ENCODE peak calls at places on chromosomes 3 and 15, in eight cellular contexts. N is stomach, W is tibial nerve, H is GM12891, A is heart left ventricle, F is NB4, O is K562, X is endothelial cell of umbilical vein. I is an unnamed sample.

GRCh38 chr15:50219820-50220219 is 37.8 kb downstream of the SLC27A2 start:
- DNase-seq in N (no peak), W (no peak), H (no peak), A (no peak), F (no peak), O (no peak), X (no peak), I (no peak)

GRCh38 chr15:39582286-39582976 is 1.6 kb downstream of the THBS1 start:
- DNase-seq in N (no peak), W (no peak), H (no peak), A (no peak), F (no peak), O (no peak), X (peak), I (peak)

GRCh38 chr15:57861039-57861638 is 154.6 kb downstream of the POLR2M start:
- DNase-seq in N (no peak), W (no peak), H (peak), A (peak), F (peak), O (peak), X (peak), I (peak)

GRCh38 chr3:177446160-177446559 is 248.9 kb upstream of the TBL1XR1 start:
- DNase-seq in N (no peak), W (no peak), H (no peak), A (no peak), F (no peak), O (no peak), X (peak), I (no peak)

GRCh38 chr3:96083610-96084009 is 730.8 kb upstream of the EPHA6 start:
- DNase-seq in N (no peak), W (no peak), H (no peak), A (no peak), F (no peak), O (no peak), X (no peak), I (no peak)

GRCh38 chr15:43048935-43049334 is 56.9 kb downstream of the UBR1 start:
- DNase-seq in N (no peak), W (no peak), H (no peak), A (no peak), F (no peak), O (no peak), X (peak), I (no peak)

GRCh38 chr15:69806287-69806915 is 291.3 kb downstream of the TLE3 start:
- DNase-seq in N (no peak), W (no peak), H (no peak), A (no peak), F (peak), O (no peak), X (no peak), I (no peak)

GRCh38 chr3:134373278-134373941 is 837 bp downstream of the AMOTL2 start:
- DNase-seq in N (peak), W (peak), H (no peak), A (peak), F (no peak), O (no peak), X (peak), I (peak)

GRCh38 chr15:37361621-37362020 is 261.3 kb upstream of the MEIS2 start:
- DNase-seq in N (no peak), W (no peak), H (no peak), A (no peak), F (no peak), O (no peak), X (no peak), I (no peak)

GRCh38 chr3:181316481-181316880 is 326.9 kb upstream of the DNAJC19 start:
- DNase-seq in N (no peak), W (no peak), H (no peak), A (no peak), F (peak), O (peak), X (peak), I (no peak)

GRCh38 chr3:133230191-133230590 is 169.7 kb upstream of the BFSP2 start:
- DNase-seq in N (no peak), W (no peak), H (no peak), A (no peak), F (no peak), O (no peak), X (no peak), I (no peak)

GRCh38 chr3:45024601-45025262 is 1.4 kb upstream of the CLEC3B start:
- DNase-seq in N (no peak), W (no peak), H (no peak), A (peak), F (no peak), O (no peak), X (peak), I (no peak)

GRCh38 chr15:89814112-89814742 is 425 bp downstream of the ANPEP start:
- DNase-seq in N (peak), W (no peak), H (no peak), A (no peak), F (peak), O (no peak), X (no peak), I (no peak)

GRCh38 chr3:114274929-114275328 is 18.9 kb upstream of the TIGIT start:
- DNase-seq in N (no peak), W (no peak), H (no peak), A (no peak), F (peak), O (peak), X (no peak), I (no peak)

GRCh38 chr3:10635446-10636076 is 130.2 kb upstream of the ATP2B2 start:
- DNase-seq in N (no peak), W (no peak), H (no peak), A (no peak), F (no peak), O (no peak), X (no peak), I (no peak)

GRCh38 chr3:128144512-128144911 is 8.8 kb upstream of the EEFSEC start:
- DNase-seq in N (no peak), W (no peak), H (no peak), A (no peak), F (no peak), O (no peak), X (no peak), I (no peak)

GRCh38 chr15:62845239-62846126 is 197.1 kb upstream of the TPM1 start:
- DNase-seq in N (no peak), W (no peak), H (no peak), A (no peak), F (no peak), O (no peak), X (no peak), I (no peak)

GRCh38 chr3:23455084-23455483 is 252.0 kb downstream of the UBE2E2 start:
- DNase-seq in N (no peak), W (peak), H (no peak), A (no peak), F (peak), O (no peak), X (no peak), I (no peak)

GRCh38 chr3:43190682-43191081 is 84.8 kb upstream of the POMGNT2 start:
- DNase-seq in N (no peak), W (no peak), H (no peak), A (no peak), F (no peak), O (no peak), X (peak), I (no peak)

GRCh38 chr15:38687340-38687739 is 122.7 kb upstream of the RASGRP1 start:
- DNase-seq in N (no peak), W (no peak), H (no peak), A (no peak), F (no peak), O (no peak), X (no peak), I (no peak)

GRCh38 chr15:49178477-49178876 is 8.4 kb downstream of the GALK2 start:
- DNase-seq in N (no peak), W (no peak), H (no peak), A (no peak), F (no peak), O (peak), X (no peak), I (no peak)

GRCh38 chr3:139121513-139122220 is 77.0 kb upstream of the PRR23C start:
- DNase-seq in N (no peak), W (peak), H (no peak), A (no peak), F (peak), O (peak), X (no peak), I (no peak)

GRCh38 chr15:100725121-100726069 is 123.0 kb downstream of the ASB7 start:
- DNase-seq in N (no peak), W (peak), H (no peak), A (no peak), F (no peak), O (no peak), X (no peak), I (no peak)

GRCh38 chr15:98743177-98743576 is 94.8 kb downstream of the IGF1R start:
- DNase-seq in N (no peak), W (no peak), H (no peak), A (no peak), F (no peak), O (no peak), X (no peak), I (no peak)

GRCh38 chr3:141681390-141681780 is 56.7 kb upstream of the RNF7 start:
- DNase-seq in N (no peak), W (no peak), H (no peak), A (no peak), F (no peak), O (no peak), X (no peak), I (no peak)

GRCh38 chr15:93658026-93658790 is 569.2 kb upstream of the RGMA start:
- DNase-seq in N (no peak), W (no peak), H (no peak), A (no peak), F (no peak), O (no peak), X (no peak), I (no peak)

GRCh38 chr3:171970301-171970788 is 69.0 kb upstream of the FNDC3B start:
- DNase-seq in N (no peak), W (no peak), H (no peak), A (no peak), F (peak), O (peak), X (no peak), I (no peak)

GRCh38 chr15:34161329-34161953 is 48.5 kb downstream of the KATNBL1 start:
- DNase-seq in N (no peak), W (no peak), H (no peak), A (no peak), F (peak), O (no peak), X (no peak), I (no peak)

GRCh38 chr3:136621628-136622027 is 130.6 kb downstream of the STAG1 start:
- DNase-seq in N (no peak), W (no peak), H (no peak), A (no peak), F (peak), O (no peak), X (no peak), I (no peak)

GRCh38 chr3:23806322-23807160 is 786 bp downstream of the UBE2E1 start:
- DNase-seq in N (no peak), W (peak), H (no peak), A (peak), F (peak), O (peak), X (peak), I (peak)

GRCh38 chr15:36883705-36884355 is 216.5 kb downstream of the MEIS2 start:
- DNase-seq in N (peak), W (peak), H (peak), A (peak), F (peak), O (peak), X (peak), I (peak)

GRCh38 chr3:77079988-77080585 is 40.2 kb downstream of the ROBO2 start:
- DNase-seq in N (no peak), W (no peak), H (no peak), A (no peak), F (no peak), O (no peak), X (no peak), I (no peak)

GRCh38 chr15:68795298-68795848 is 25.3 kb downstream of the ANP32A start:
- DNase-seq in N (peak), W (peak), H (peak), A (peak), F (no peak), O (no peak), X (peak), I (peak)
- TF ChIP-seq POLR2A in N (no peak), W (no peak), H (peak), A (peak), F (no peak), O (no peak), X (no peak), I (peak)

GRCh38 chr15:41492597-41493204 is 973 bp upstream of the ITPKA start:
- DNase-seq in N (no peak), W (no peak), H (no peak), A (no peak), F (no peak), O (peak), X (no peak), I (no peak)

GRCh38 chr15:41493902-41494189 is 172 bp downstream of the ITPKA start:
- DNase-seq in N (no peak), W (no peak), H (no peak), A (no peak), F (no peak), O (no peak), X (no peak), I (no peak)

GRCh38 chr15:41494190-41494921 is 682 bp downstream of the ITPKA start:
- DNase-seq in N (peak), W (no peak), H (peak), A (no peak), F (peak), O (peak), X (no peak), I (peak)

GRCh38 chr15:41491889-41492288 is 1.8 kb upstream of the ITPKA start:
- DNase-seq in N (no peak), W (no peak), H (no peak), A (no peak), F (no peak), O (no peak), X (no peak), I (no peak)

GRCh38 chr15:41493205-41493901 is at the start of gene ITPKA:
- DNase-seq in N (peak), W (peak), H (peak), A (peak), F (peak), O (peak), X (peak), I (peak)
- TF ChIP-seq POLR2A in N (no peak), W (no peak), H (no peak), A (no peak), F (peak), O (peak), X (no peak), I (peak)

DNA sequence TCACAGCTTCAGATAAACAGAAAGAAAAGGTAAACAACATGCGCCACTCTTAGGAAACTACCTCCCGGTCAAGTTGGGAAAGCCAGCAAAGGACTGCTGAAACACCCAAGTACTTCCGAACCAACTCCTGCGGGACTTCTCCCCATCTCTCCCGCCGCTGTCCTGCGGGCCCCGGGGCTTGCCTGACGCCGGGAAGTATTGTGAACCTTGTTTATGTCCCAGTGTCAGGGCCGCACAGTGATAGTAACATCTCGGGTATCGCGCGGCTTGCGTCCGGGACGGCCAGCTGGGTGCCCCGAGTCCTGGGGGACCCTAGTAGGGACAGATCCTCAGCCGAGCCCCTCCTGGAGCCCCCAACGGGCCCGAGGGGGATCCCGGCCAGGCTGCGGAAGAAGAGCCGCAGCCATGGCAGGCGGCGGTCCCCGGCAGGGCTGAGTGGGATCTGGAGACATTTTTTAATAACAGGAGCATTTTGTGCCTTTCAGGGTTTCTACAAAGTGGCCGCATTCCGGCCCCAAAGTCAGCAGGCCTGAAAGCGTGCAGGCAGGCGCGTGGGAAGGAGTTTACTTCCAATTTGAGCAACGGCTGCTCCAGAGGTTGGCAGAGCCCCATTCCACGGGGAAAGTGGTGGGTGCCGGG is 718 bp downstream of the CLPX start:
- DNase-seq in N (peak), W (peak), H (peak), A (peak), F (peak), O (peak), X (peak), I (peak)
- TF ChIP-seq POLR2A in N (no peak), W (no peak), H (no peak), A (no peak), F (no peak), O (no peak), X (peak), I (no peak)

GRCh38 chr3:49172616-49173041 is 1.2 kb downstream of the KLHDC8B start:
- DNase-seq in N (no peak), W (no peak), H (no peak), A (peak), F (no peak), O (no peak), X (peak), I (peak)
- TF ChIP-seq POLR2A in N (no peak), W (no peak), H (no peak), A (no peak), F (no peak), O (no peak), X (no peak), I (no peak)

GRCh38 chr3:15102256-15102655 is 3.3 kb upstream of the RBSN start:
- DNase-seq in N (peak), W (peak), H (no peak), A (peak), F (no peak), O (no peak), X (no peak), I (peak)
- TF ChIP-seq POLR2A in N (no peak), W (no peak), H (no peak), A (no peak), F (no peak), O (no peak), X (no peak), I (no peak)

I was measured in thyroid gland.